ENCODE peak calls at places on chromosomes 5 and 9, in four cellular contexts. L is IMR-90, O is K562, R is GM12878. Z is an unnamed sample.

GRCh38 chr5:30505014-30505886 is 688.2 kb upstream of the CDH6 start:
- DNase-seq in L (peak), O (no peak), R (no peak), Z (no peak)

GRCh38 chr9:82923410-82924242 is 139.3 kb downstream of the RASEF start:
- DNase-seq in O (no peak), R (no peak), L (no peak), Z (no peak)

GRCh38 chr5:43648499-43649124 is 45.6 kb downstream of the NNT start:
- DNase-seq in R (no peak), L (peak), O (no peak), Z (no peak)

GRCh38 chr5:14216372-14216771 is 73.2 kb downstream of the TRIO start:
- DNase-seq in O (no peak), R (no peak), L (peak), Z (no peak)

GRCh38 chr9:126703330-126704156 is 89.8 kb downstream of the LMX1B start:
- DNase-seq in L (no peak), O (no peak), R (no peak), Z (no peak)

GRCh38 chr5:92265804-92266203 is 882.7 kb upstream of the ARRDC3 start:
- DNase-seq in L (no peak), R (no peak), O (no peak), Z (no peak)

GRCh38 chr9:123923377-123923776 is 6.5 kb downstream of the DENND1A start:
- DNase-seq in L (no peak), R (no peak), O (no peak), Z (no peak)

GRCh38 chr5:133746834-133747233 is 134.5 kb upstream of the FSTL4 start:
- DNase-seq in L (no peak), R (no peak), O (peak), Z (no peak)

GRCh38 chr9:129712595-129713524 is 40.0 kb downstream of the PTGES start:
- DNase-seq in O (no peak), L (peak), R (no peak), Z (no peak)

GRCh38 chr5:152178350-152178699 is 226.8 kb downstream of the NMUR2 start:
- DNase-seq in L (no peak), O (no peak), R (no peak), Z (no peak)

GRCh38 chr9:93668261-93668871 is 92.0 kb downstream of the PHF2 start:
- DNase-seq in R (no peak), L (no peak), O (peak), Z (no peak)

GRCh38 chr5:133214153-133214820 is 162.5 kb downstream of the HSPA4 start:
- DNase-seq in R (no peak), O (no peak), L (no peak), Z (no peak)

GRCh38 chr9:70466976-70467551 is 52.6 kb upstream of the KLF9 start:
- DNase-seq in L (peak), O (no peak), R (no peak), Z (no peak)

GRCh38 chr9:35236692-35237091 is 74.9 kb downstream of the UNC13B start:
- DNase-seq in R (no peak), L (no peak), O (no peak), Z (no peak)

GRCh38 chr5:54873696-54874095 is 111.7 kb downstream of the ESM1 start:
- DNase-seq in L (no peak), O (no peak), R (no peak), Z (no peak)

GRCh38 chr5:115379622-115380344 is 83.3 kb upstream of the CCDC112 start:
- DNase-seq in L (no peak), O (no peak), R (peak), Z (no peak)

GRCh38 chr9:123816817-123817472 is 113.0 kb downstream of the DENND1A start:
- DNase-seq in R (no peak), L (no peak), O (peak), Z (no peak)

GRCh38 chr5:152688561-152689274 is 283.6 kb upstream of the NMUR2 start:
- DNase-seq in R (no peak), L (peak), O (no peak), Z (no peak)

GRCh38 chr9:114804504-114804903 is 1.3 kb downstream of the TNFSF15 start:
- DNase-seq in R (no peak), L (peak), O (no peak), Z (no peak)

GRCh38 chr9:86707932-86708510 is 239.3 kb downstream of the GAS1 start:
- DNase-seq in O (no peak), L (no peak), R (no peak), Z (no peak)

GRCh38 chr5:20286512-20286911 is 298.5 kb upstream of the CDH18 start:
- DNase-seq in R (no peak), L (peak), O (no peak), Z (no peak)
- TF ChIP-seq CHD1 in R (no peak), L (no peak), O (no peak), Z (no peak)

DNA sequence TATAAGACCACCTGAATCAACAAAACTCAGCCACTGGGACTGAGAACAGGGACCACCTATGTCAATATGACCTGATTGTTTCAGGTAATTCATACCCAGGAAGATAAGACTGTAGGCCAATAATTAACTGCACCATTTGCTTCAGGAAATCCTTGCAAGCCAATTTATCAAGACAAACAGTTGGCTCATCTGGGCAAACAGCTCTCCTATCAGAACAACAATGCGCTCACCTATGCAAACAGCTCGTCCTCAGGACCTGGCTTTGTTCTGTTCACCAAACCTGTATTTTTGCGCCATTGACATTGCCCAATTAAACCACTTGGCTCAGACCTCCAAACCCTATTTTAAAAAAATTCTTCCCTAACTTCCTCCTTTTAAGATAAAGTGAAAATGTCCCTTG is 92.3 kb upstream of the MARCHF11 start:
- DNase-seq in R (no peak), L (no peak), O (no peak), Z (no peak)
- TF ChIP-seq CHD1 in R (no peak), L (no peak), O (no peak), Z (no peak)

GRCh38 chr5:67094476-67095300 is 101.9 kb downstream of the CD180 start:
- DNase-seq in L (peak), O (no peak), R (no peak), Z (no peak)
- TF ChIP-seq CHD1 in L (no peak), O (no peak), R (no peak), Z (no peak)

GRCh38 chr9:105232207-105232606 is 12.2 kb upstream of the SLC44A1 start:
- DNase-seq in R (no peak), L (no peak), O (no peak), Z (no peak)
- TF ChIP-seq CHD1 in R (no peak), L (no peak), O (no peak), Z (no peak)

GRCh38 chr9:108869092-108869725 is 7.1 kb downstream of the ACTL7A start:
- DNase-seq in O (no peak), R (no peak), L (peak), Z (no peak)
- TF ChIP-seq CHD1 in O (no peak), R (no peak), L (no peak), Z (no peak)

DNA sequence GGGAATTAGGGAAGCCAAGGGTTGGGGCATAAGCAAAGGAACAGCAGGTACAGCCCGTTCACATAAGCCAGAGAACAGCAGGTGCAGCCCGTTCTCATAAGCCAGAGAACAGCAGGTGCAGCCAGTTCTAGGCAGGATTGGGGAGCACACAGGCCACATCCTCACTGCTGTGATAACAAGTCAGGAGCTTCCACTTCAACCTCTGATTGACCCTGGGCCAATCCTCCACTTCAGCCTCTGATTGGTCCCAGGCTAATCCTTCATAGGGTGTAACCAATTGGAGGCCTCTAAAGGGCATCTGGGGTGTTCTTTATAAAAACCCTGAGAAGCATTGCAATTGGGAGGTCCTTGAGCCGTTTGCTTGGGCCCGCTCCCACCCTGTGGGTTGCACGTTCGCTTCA is 27.5 kb downstream of the CEL start:
- DNase-seq in R (no peak), L (no peak), O (no peak), Z (no peak)
- TF ChIP-seq CHD1 in R (no peak), L (no peak), O (no peak), Z (no peak)